ENCODE peak calls at places on chromosomes 1 and 21, in five cellular contexts. M, Z, R, I and T are unnamed samples.

GRCh38 chr1:210360852-210361477 is 32.3 kb downstream of the HHAT start:
- DNase-seq in M (peak), Z (peak), R (peak), I (peak), T (no peak)

GRCh38 chr1:229848762-229849677 is 218.0 kb upstream of the GALNT2 start:
- DNase-seq in M (no peak), Z (peak), R (peak), I (peak), T (no peak)

GRCh38 chr1:2916706-2917105 is 104.6 kb upstream of the ACTRT2 start:
- DNase-seq in M (no peak), Z (no peak), R (no peak), I (no peak), T (no peak)

GRCh38 chr21:44865561-44866280 is 7.8 kb downstream of the PTTG1IP start:
- DNase-seq in M (no peak), Z (no peak), R (no peak), I (no peak), T (no peak)

GRCh38 chr1:205954819-205955404 is 11.7 kb upstream of the SLC26A9 start:
- DNase-seq in M (no peak), Z (no peak), R (no peak), I (no peak), T (no peak)

GRCh38 chr1:166900987-166901386 is 24.9 kb upstream of the TADA1 start:
- DNase-seq in M (no peak), Z (no peak), R (no peak), I (no peak), T (no peak)

GRCh38 chr1:156781585-156782186 is 14.4 kb downstream of the PRCC start:
- DNase-seq in M (no peak), Z (peak), R (peak), I (no peak), T (no peak)

GRCh38 chr1:150576794-150577556 is 2.4 kb downstream of the MCL1 start:
- DNase-seq in M (no peak), Z (no peak), R (peak), I (no peak), T (no peak)

GRCh38 chr1:26043765-26044164 is 2.2 kb downstream of the SLC30A2 start:
- DNase-seq in M (no peak), Z (no peak), R (no peak), I (no peak), T (no peak)

GRCh38 chr1:66464802-66465201 is 69.2 kb upstream of the SGIP1 start:
- DNase-seq in M (no peak), Z (peak), R (peak), I (no peak), T (no peak)

GRCh38 chr1:184866991-184867788 is 107.1 kb downstream of the NIBAN1 start:
- DNase-seq in M (no peak), Z (peak), R (peak), I (no peak), T (no peak)
- H3K27ac ChIP-seq in M (no peak), Z (peak), R (no peak), I (no peak), T (no peak)

GRCh38 chr1:183139281-183139942 is 46.7 kb upstream of the LAMC2 start:
- DNase-seq in M (no peak), Z (no peak), R (peak), I (peak), T (no peak)

GRCh38 chr1:183137782-183138181 is 48.3 kb upstream of the LAMC2 start:
- DNase-seq in M (no peak), Z (no peak), R (no peak), I (no peak), T (no peak)

GRCh38 chr1:183138301-183138700 is 47.8 kb upstream of the LAMC2 start:
- DNase-seq in M (no peak), Z (no peak), R (no peak), I (no peak), T (no peak)

GRCh38 chr1:183131166-183131565 is 54.9 kb upstream of the LAMC2 start:
- DNase-seq in M (no peak), Z (no peak), R (no peak), I (no peak), T (no peak)

DNA sequence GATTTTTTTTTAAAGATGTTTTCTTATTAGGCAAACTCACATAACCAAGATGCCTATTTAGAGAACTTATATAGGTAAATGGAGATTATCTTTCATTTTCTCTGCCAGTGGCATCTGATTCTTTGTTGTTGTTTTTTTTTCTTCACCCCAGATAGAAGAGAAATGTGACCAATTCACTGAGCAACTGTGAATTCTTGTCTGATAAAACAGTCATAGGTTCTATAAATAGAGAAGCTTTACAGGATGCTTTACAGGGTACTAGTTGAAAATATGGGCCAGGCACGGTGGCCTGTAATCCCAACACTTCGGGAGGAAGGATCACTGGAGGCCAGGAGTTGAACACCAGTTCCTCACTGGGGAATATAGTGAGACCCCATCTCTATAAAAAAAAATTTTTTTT is 50.7 kb upstream of the LAMC2 start:
- DNase-seq in M (no peak), Z (no peak), R (no peak), I (no peak), T (no peak)
- H3K27ac ChIP-seq in M (no peak), Z (no peak), R (no peak), I (no peak), T (no peak)

DNA sequence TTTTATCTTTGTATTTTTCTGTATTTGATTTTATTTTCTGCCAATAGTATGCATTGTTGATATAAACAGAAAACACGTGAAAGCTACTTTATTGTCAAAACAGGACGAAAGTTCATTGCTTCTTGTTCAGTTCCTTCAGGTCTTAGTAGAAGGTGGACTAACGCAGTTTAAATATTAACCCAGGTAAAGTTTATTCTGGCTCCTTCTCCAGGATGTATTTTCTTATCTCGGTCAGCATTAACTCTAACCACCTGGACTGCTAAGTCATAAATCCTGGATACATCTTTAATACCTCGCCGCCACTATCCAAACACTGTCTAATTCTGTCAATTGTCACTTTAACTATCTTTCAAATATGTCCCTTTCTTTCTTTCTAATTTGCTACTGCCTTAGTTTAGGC is 5.7 kb upstream of the SOAT1 start:
- DNase-seq in M (no peak), Z (no peak), R (no peak), I (no peak), T (no peak)
- H3K27ac ChIP-seq in M (no peak), Z (no peak), R (no peak), I (peak), T (no peak)

GRCh38 chr1:61450454-61451213 is 274.3 kb downstream of the TM2D1 start:
- DNase-seq in M (no peak), Z (no peak), R (no peak), I (peak), T (no peak)

GRCh38 chr1:61455400-61455799 is 269.5 kb downstream of the TM2D1 start:
- DNase-seq in M (no peak), Z (no peak), R (no peak), I (no peak), T (no peak)

GRCh38 chr1:61453111-61453961 is 271.6 kb downstream of the TM2D1 start:
- DNase-seq in M (peak), Z (peak), R (peak), I (peak), T (peak)

GRCh38 chr1:61451214-61451968 is 273.6 kb downstream of the TM2D1 start:
- DNase-seq in M (no peak), Z (no peak), R (no peak), I (no peak), T (no peak)

GRCh38 chr1:61452354-61452990 is 272.5 kb downstream of the TM2D1 start:
- DNase-seq in M (no peak), Z (no peak), R (peak), I (no peak), T (no peak)
- H3K27ac ChIP-seq in M (no peak), Z (peak), R (no peak), I (peak), T (peak)